ENCODE peak calls at places on chromosomes 11 and 22, in six cellular contexts. I, C, E, R, J and M are unnamed samples.

GRCh38 chr11:76795936-76796441 is 12.8 kb downstream of the TSKU start:
- DNase-seq in I (no peak), C (no peak), E (no peak), R (no peak), J (no peak), M (no peak)

GRCh38 chr11:111466615-111467014 is 45.6 kb downstream of the BTG4 start:
- DNase-seq in I (no peak), C (no peak), E (no peak), R (no peak), J (no peak), M (no peak)

GRCh38 chr11:4699697-4700435 is 2.2 kb upstream of the OR51E2 start:
- DNase-seq in I (no peak), C (no peak), E (no peak), R (no peak), J (no peak), M (no peak)

GRCh38 chr22:49372530-49373288 is 455.0 kb downstream of the BRD1 start:
- DNase-seq in I (no peak), C (peak; percentile 12), E (no peak), R (peak; percentile 83), J (peak; percentile 19), M (peak; percentile 21)

GRCh38 chr11:11988862-11989261 is 19.6 kb downstream of the DKK3 start:
- DNase-seq in I (no peak), C (no peak), E (no peak), R (no peak), J (no peak), M (no peak)

GRCh38 chr11:12777208-12777874 is 103.1 kb downstream of the TEAD1 start:
- DNase-seq in I (no peak), C (no peak), E (no peak), R (no peak), J (no peak), M (no peak)

GRCh38 chr22:39545310-39546063 is 12.9 kb upstream of the RPS19BP1 start:
- DNase-seq in I (peak; percentile 33), C (peak; percentile 65), E (no peak), R (no peak), J (no peak), M (no peak)

GRCh38 chr11:76163289-76163880 is 42.9 kb downstream of the WNT11 start:
- DNase-seq in I (no peak), C (no peak), E (no peak), R (no peak), J (no peak), M (no peak)

GRCh38 chr11:33303541-33303940 is 46.4 kb downstream of the HIPK3 start:
- DNase-seq in I (no peak), C (no peak), E (no peak), R (no peak), J (no peak), M (no peak)

GRCh38 chr11:13242564-13242963 is 35.0 kb upstream of the BMAL1 start:
- DNase-seq in I (no peak), C (no peak), E (no peak), R (no peak), J (no peak), M (no peak)

GRCh38 chr22:26558246-26558895 is 31.6 kb downstream of the TPST2 start:
- DNase-seq in I (peak; percentile 74), C (no peak), E (no peak), R (no peak), J (no peak), M (no peak)

GRCh38 chr22:26555478-26555877 is 34.5 kb downstream of the TPST2 start:
- DNase-seq in I (no peak), C (no peak), E (no peak), R (no peak), J (no peak), M (no peak)

GRCh38 chr22:26559961-26560575 is 29.9 kb downstream of the TPST2 start:
- DNase-seq in I (peak; percentile 76), C (no peak), E (no peak), R (no peak), J (no peak), M (no peak)

GRCh38 chr22:26554956-26555355 is 35.0 kb downstream of the TPST2 start:
- DNase-seq in I (no peak), C (no peak), E (no peak), R (no peak), J (no peak), M (no peak)

GRCh38 chr22:26556904-26557303 is 33.0 kb downstream of the TPST2 start:
- DNase-seq in I (peak; percentile 97), C (no peak), E (no peak), R (no peak), J (no peak), M (no peak)
- H3K9me3 ChIP-seq in I (no peaks in the 10 kb centered on the region), C (no peaks in the 10 kb centered on the region), E (no peaks in the 10 kb centered on the region), R (no peaks in the 10 kb centered on the region), J (no peaks in the 10 kb centered on the region), M (no peaks in the 10 kb centered on the region)

DNA sequence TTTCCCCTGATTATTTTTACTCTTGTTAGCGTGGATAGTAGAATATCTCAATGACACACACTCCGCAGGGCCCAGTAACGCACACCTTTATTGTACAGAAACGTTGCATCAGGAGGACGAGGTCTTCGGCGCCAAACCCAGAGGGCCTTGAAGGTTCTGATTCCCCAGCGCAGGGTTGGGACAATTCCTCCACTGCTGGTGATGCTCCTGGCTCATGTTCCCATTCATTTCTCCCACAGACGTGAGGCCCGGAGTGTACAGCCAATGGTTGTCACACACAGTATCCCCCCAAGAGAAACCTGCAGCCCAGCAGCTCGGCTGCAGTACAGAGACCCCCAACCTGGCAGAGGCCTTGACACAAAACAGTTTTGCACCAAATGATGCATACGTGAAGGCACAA is 6.1 kb upstream of the ANO1 start:
- DNase-seq in I (no peak), C (no peak), E (peak; percentile 3), R (no peak), J (no peak), M (no peak)
- H3K9me3 ChIP-seq in I (no peaks in the 10 kb centered on the region), C (no peaks in the 10 kb centered on the region), E (no peaks in the 10 kb centered on the region), R (no peaks in the 10 kb centered on the region), J (no peaks in the 10 kb centered on the region), M (peaks cover 3% of the 10 kb centered on the region)

DNA sequence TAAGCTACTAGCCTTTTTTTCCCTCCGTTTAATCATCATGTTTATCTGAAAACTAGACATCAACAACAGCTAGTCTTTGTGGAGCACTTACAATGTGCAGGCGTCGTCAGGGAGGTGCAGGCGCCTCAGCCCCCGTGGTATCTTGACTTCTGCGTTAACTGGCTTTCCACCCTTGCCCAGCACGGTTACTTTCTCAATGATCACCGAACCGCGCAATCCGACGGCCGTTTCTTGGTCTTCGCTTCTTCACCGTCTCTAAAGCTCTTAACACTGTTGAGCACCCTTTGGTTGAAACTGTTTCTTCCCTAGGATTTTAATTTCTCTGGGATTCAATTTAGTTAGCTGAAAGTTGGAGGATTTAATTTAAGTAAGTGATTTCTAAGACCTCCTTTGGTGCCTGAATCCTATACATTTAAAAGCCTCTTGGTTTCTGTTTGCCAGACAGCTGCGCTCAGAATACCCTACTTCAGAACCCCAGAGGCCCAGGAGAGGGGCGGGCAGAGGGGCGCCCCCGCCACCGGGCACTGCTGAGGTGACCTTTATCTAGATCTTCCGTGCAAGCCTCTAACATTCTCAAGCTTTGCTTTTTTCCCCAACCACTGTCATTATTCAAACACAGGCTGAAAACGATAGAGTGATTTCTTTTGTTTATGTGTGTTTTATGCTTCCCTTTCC is 18.0 kb upstream of the TMEM218 start:
- DNase-seq in I (no peak), C (no peak), E (no peak), R (no peak), J (no peak), M (no peak)
- H3K9me3 ChIP-seq in I (no peaks in the 10 kb centered on the region), C (no peaks in the 10 kb centered on the region), E (no peaks in the 10 kb centered on the region), R (no peaks in the 10 kb centered on the region), J (no peaks in the 10 kb centered on the region), M (no peaks in the 10 kb centered on the region)

GRCh38 chr11:134498326-134499139 is 86.5 kb upstream of the B3GAT1 start:
- DNase-seq in I (no peak), C (no peak), E (no peak), R (no peak), J (peak; percentile 47), M (no peak)
- H3K9me3 ChIP-seq in I (no peaks in the 10 kb centered on the region), C (no peaks in the 10 kb centered on the region), E (no peaks in the 10 kb centered on the region), R (no peaks in the 10 kb centered on the region), J (no peaks in the 10 kb centered on the region), M (peaks cover 4% of the 10 kb centered on the region)

GRCh38 chr22:47201996-47202818 is 439.8 kb downstream of the TBC1D22A start:
- DNase-seq in I (no peak), C (peak; percentile 9), E (no peak), R (no peak), J (peak; percentile 24), M (no peak)
- H3K9me3 ChIP-seq in I (no peaks in the 10 kb centered on the region), C (no peaks in the 10 kb centered on the region), E (no peaks in the 10 kb centered on the region), R (no peaks in the 10 kb centered on the region), J (no peaks in the 10 kb centered on the region), M (no peaks in the 10 kb centered on the region)

GRCh38 chr11:112639469-112639868 is 321.8 kb upstream of the NCAM1 start:
- DNase-seq in I (no peak), C (no peak), E (no peak), R (no peak), J (no peak), M (no peak)
- H3K9me3 ChIP-seq in I (no peaks in the 10 kb centered on the region), C (no peaks in the 10 kb centered on the region), E (no peaks in the 10 kb centered on the region), R (no peaks in the 10 kb centered on the region), J (peaks cover 14% of the 10 kb centered on the region), M (peaks cover 2% of the 10 kb centered on the region)

DNA sequence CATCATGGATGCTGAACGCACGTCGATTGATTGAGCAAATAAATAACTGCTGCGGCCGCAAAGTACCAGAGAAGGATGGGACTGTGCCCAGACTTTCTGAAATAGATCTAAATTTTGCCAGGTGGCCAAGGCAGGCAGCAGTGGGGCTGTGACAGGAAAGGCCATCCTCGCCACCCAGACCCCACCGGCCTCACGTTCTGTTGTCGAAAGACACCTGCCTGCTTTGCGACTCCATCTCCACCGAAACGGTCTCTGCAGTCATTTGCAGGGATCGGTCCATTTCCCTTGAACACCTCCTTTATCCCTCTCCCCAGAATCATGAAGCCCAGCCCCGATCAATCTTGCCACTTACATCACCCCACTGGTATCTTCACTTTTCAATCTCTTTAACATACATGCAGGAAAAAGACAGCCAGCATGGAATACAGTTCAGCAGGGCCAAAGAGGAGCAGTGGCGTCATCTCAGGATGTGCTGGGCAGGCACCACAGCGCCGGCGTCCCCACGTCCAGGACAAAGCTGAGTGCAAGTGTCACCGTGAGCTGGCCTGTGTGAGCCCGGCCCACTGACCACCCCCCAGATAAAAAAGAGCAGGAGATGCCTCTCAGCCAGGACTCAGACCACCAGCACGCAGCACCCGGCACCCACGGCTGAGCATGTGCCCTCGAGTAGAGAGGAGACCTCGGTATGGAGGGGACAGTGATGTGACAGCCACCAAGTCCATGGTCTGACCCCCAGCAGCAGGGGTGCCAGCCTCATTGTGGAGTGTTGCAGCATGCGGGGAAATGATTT is 610.3 kb downstream of the TBC1D22A start:
- DNase-seq in I (no peak), C (no peak), E (no peak), R (no peak), J (peak; percentile 21), M (no peak)
- H3K9me3 ChIP-seq in I (no peaks in the 10 kb centered on the region), C (no peaks in the 10 kb centered on the region), E (no peaks in the 10 kb centered on the region), R (no peaks in the 10 kb centered on the region), J (no peaks in the 10 kb centered on the region), M (no peaks in the 10 kb centered on the region)

DNA sequence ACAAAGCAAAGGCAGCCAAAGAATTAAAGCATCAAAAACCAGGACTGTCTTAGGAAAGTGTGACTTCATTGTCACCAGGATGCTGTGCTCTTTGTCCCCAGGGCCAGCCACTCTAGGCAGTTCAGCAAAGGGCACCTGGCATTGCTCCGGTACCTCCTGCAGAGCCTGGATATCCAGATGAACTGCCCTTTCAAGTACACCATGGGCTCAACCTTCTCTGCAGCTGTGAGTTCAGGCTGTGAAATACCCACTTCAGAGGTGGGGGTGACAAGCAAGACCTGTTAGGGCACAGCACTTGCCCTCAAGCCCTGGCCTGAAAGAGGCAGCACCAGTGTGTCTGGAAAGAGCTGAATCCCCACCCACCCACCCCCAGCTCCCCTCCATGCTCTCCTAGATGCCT is 44.5 kb downstream of the KCNQ1OT1 start:
- DNase-seq in I (no peak), C (no peak), E (no peak), R (no peak), J (no peak), M (no peak)
- H3K9me3 ChIP-seq in I (no peaks in the 10 kb centered on the region), C (no peaks in the 10 kb centered on the region), E (no peaks in the 10 kb centered on the region), R (peaks cover 3% of the 10 kb centered on the region), J (peaks cover 12% of the 10 kb centered on the region), M (peaks cover 38% of the 10 kb centered on the region)